ENCODE peak calls at places on chromosomes 3 and 15, in four cellular contexts. O is WTC11, Z is GM12878, R is HepG2. D is an unnamed sample.

GRCh38 chr3:46578973-46579755 is 13.1 kb upstream of the LRRC2 start:
- DNase-seq in R (peak; percentile 93), O (no peak), Z (no peak), D (no peak)

GRCh38 chr3:194269610-194270145 is 81.5 kb downstream of the CPN2 start:
- DNase-seq in R (no peak), O (peak; percentile 83), Z (no peak), D (peak; percentile 57)

GRCh38 chr15:37104413-37105392 is 4.4 kb upstream of the MEIS2 start:
- DNase-seq in Z (no peak), O (no peak), R (no peak), D (peak; percentile 20)

GRCh38 chr3:13140596-13140995 is 67.4 kb upstream of the IQSEC1 start:
- DNase-seq in Z (no peak), O (no peak), R (no peak), D (no peak)

GRCh38 chr3:159711560-159712333 is 276.9 kb upstream of the IL12A start:
- DNase-seq in R (no peak), Z (no peak), O (no peak), D (no peak)

GRCh38 chr15:70033529-70034140 is 64.1 kb downstream of the TLE3 start:
- DNase-seq in Z (no peak), O (no peak), R (no peak), D (no peak)

GRCh38 chr3:197083486-197083885 is 53.9 kb upstream of the MELTF start:
- DNase-seq in R (no peak), Z (no peak), O (no peak), D (no peak)

GRCh38 chr3:10561942-10562565 is 56.7 kb upstream of the ATP2B2 start:
- DNase-seq in Z (no peak), O (no peak), R (no peak), D (no peak)

GRCh38 chr3:159664011-159664410 is 324.6 kb upstream of the IL12A start:
- DNase-seq in R (no peak), Z (no peak), O (no peak), D (no peak)

GRCh38 chr3:13556214-13556613 is 7.3 kb downstream of the FBLN2 start:
- DNase-seq in O (no peak), R (no peak), Z (no peak), D (no peak)

GRCh38 chr3:53821631-53822068 is 24.6 kb downstream of the CHDH start:
- DNase-seq in Z (no peak), R (no peak), O (no peak), D (no peak)

GRCh38 chr3:159795776-159796175 is 192.9 kb upstream of the IL12A start:
- DNase-seq in O (no peak), Z (no peak), R (no peak), D (no peak)

GRCh38 chr15:63252292-63252691 is 25.1 kb upstream of the APH1B start:
- DNase-seq in Z (no peak), R (no peak), O (no peak), D (no peak)

GRCh38 chr3:38722760-38723568 is 73.5 kb upstream of the SCN5A start:
- DNase-seq in R (no peak), Z (no peak), O (no peak), D (no peak)

GRCh38 chr3:156432563-156432962 is 122.4 kb downstream of the SSR3 start:
- DNase-seq in Z (no peak), R (no peak), O (no peak), D (no peak)

GRCh38 chr3:167734498-167735232 is at the start of gene PDCD10:
- DNase-seq in O (peak; percentile 99), R (peak; percentile 99), Z (peak; percentile 98), D (peak; percentile 98)

GRCh38 chr3:56453027-56453426 is 15.2 kb downstream of the ERC2 start:
- DNase-seq in O (no peak), R (no peak), Z (no peak), D (no peak)

GRCh38 chr3:71629289-71630252 is 46.0 kb upstream of the FOXP1 start:
- DNase-seq in R (no peak), O (no peak), Z (no peak), D (no peak)

GRCh38 chr3:43162573-43163084 is 56.8 kb upstream of the POMGNT2 start:
- DNase-seq in Z (no peak), R (no peak), O (peak; percentile 13), D (no peak)

GRCh38 chr3:120496278-120496975 is 45.6 kb upstream of the FSTL1 start:
- DNase-seq in Z (no peak), O (no peak), R (no peak), D (no peak)

GRCh38 chr3:49263490-49263889 is 13.5 kb downstream of the C3orf62 start:
- DNase-seq in O (no peak), Z (no peak), R (no peak), D (no peak)

GRCh38 chr15:30903497-30904187 is at the start of gene FAN1:
- DNase-seq in Z (peak; percentile 77), O (peak; percentile 84), R (peak; percentile 78), D (peak; percentile 76)

GRCh38 chr3:136642714-136643113 is 109.5 kb downstream of the STAG1 start:
- DNase-seq in Z (no peak), O (no peak), R (no peak), D (peak; percentile 16)

GRCh38 chr15:81292516-81293001 is 31.4 kb downstream of the STARD5 start:
- DNase-seq in O (no peak), Z (peak; percentile 74), R (no peak), D (no peak)

GRCh38 chr15:78641876-78642275 is 866 bp upstream of the CHRNB4 start:
- DNase-seq in Z (no peak), O (no peak), R (no peak), D (no peak)

GRCh38 chr15:59150185-59150584 is 45.2 kb downstream of the CCNB2 start:
- DNase-seq in R (no peak), O (no peak), Z (no peak), D (no peak)

GRCh38 chr3:171351676-171352075 is 108.5 kb downstream of the TNIK start:
- DNase-seq in O (no peak), Z (no peak), R (no peak), D (no peak)

GRCh38 chr3:42803800-42804112 is 534 bp downstream of the HIGD1A start:
- DNase-seq in R (peak; percentile 31), O (peak; percentile 28), Z (no peak), D (no peak)

DNA sequence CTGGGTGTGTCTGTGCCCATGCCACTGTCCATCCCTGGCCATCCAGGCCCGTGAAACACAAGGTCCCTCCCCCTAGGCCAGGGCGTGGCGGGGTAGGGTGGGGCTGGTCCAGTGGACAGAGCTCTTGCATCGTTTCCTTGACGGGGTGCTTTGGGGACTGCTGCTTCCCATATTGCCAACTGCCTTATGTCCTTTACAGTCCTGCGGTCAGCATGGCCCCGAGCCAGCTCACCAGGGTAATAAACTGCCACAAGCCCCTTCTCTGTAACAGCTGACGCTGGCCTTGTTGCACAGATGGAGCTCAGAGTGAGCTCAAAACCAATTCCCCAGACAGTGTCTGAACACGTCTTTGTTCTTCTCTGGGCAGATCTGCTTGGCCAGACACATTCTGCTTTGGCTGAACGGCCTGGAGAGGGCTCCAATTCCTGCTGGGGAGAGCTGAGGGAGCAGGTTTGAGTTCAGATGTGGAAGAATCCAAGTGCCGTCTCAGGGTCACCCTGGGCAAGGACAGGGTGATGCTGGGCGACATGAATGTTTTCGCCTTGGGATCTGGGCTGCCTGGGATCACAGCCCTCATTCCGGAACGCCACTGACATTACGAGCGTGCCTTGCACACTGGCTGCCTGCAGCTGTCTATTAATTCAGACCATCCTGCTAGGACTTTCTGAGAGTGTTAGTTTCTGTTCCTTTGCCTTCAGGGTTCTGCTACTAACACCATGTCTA is 51.5 kb downstream of the RGMA start:
- DNase-seq in Z (no peak), R (no peak), O (peak; percentile 20), D (no peak)
- TF ChIP-seq NR2C2 in Z (no peak), R (no peak), O (no peak), D (no peak)

GRCh38 chr3:30320392-30320791 is 286.0 kb upstream of the TGFBR2 start:
- DNase-seq in R (no peak), Z (no peak), O (no peak), D (no peak)

GRCh38 chr3:30318110-30318509 is 288.3 kb upstream of the TGFBR2 start:
- DNase-seq in Z (no peak), O (no peak), R (no peak), D (no peak)

GRCh38 chr3:30315452-30315851 is 290.9 kb upstream of the TGFBR2 start:
- DNase-seq in R (no peak), Z (no peak), O (no peak), D (no peak)

GRCh38 chr3:30321065-30321464 is 285.3 kb upstream of the TGFBR2 start:
- DNase-seq in R (no peak), Z (no peak), O (no peak), D (no peak)

DNA sequence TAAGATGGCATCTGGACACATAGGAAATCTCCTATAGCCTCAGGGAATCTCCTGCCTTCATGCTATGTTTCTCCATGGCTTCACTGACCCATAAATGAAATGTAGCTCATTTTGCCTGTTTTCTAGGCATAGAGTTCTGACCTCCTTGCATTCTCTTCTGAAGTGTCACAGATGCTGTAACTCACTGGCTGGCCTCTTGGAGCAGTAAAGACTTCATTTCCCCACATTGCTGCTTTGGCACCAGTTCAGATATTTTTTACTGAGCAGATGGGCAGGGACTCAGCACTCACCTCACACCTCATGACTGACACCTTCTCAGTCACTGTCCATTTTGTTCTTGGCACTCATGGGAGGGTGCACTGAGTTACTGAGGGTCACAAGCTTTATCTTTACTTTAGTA is 286.7 kb upstream of the TGFBR2 start:
- DNase-seq in Z (no peak), R (peak; percentile 71), O (peak; percentile 25), D (no peak)
- TF ChIP-seq NR2C2 in Z (no peak), R (peak; percentile 11), O (no peak), D (no peak)

GRCh38 chr3:127791221-127791913 is 30.9 kb downstream of the MGLL start:
- DNase-seq in O (peak; percentile 49), Z (peak; percentile 41), R (no peak), D (peak; percentile 15)

GRCh38 chr3:127794402-127794801 is 27.9 kb downstream of the MGLL start:
- DNase-seq in R (no peak), Z (no peak), O (no peak), D (no peak)

GRCh38 chr3:127794972-127795371 is 27.3 kb downstream of the MGLL start:
- DNase-seq in R (no peak), O (no peak), Z (no peak), D (no peak)

GRCh38 chr3:127790580-127791183 is 31.6 kb downstream of the MGLL start:
- DNase-seq in R (no peak), Z (no peak), O (no peak), D (no peak)

GRCh38 chr3:127792664-127793292 is 29.5 kb downstream of the MGLL start:
- DNase-seq in R (no peak), O (no peak), Z (no peak), D (no peak)
- TF ChIP-seq NR2C2 in R (no peak), O (no peak), Z (no peak), D (no peak)

GRCh38 chr3:130725746-130726145 is 20.9 kb downstream of the PIK3R4 start:
- DNase-seq in O (no peak), R (no peak), Z (no peak), D (no peak)

GRCh38 chr3:130728037-130728436 is 18.6 kb downstream of the PIK3R4 start:
- DNase-seq in Z (no peak), R (no peak), O (no peak), D (no peak)

GRCh38 chr3:130733236-130733884 is 13.3 kb downstream of the PIK3R4 start:
- DNase-seq in Z (no peak), R (peak; percentile 42), O (no peak), D (no peak)

GRCh38 chr3:130731817-130732216 is 14.8 kb downstream of the PIK3R4 start:
- DNase-seq in O (no peak), R (no peak), Z (no peak), D (no peak)

GRCh38 chr3:130729154-130729553 is 17.5 kb downstream of the PIK3R4 start:
- DNase-seq in R (no peak), O (no peak), Z (no peak), D (no peak)
- TF ChIP-seq NR2C2 in R (no peak), O (no peak), Z (no peak), D (no peak)

GRCh38 chr3:4754180-4755086 is 224.8 kb upstream of the BHLHE40 start:
- DNase-seq in Z (peak; percentile 95), R (no peak), O (no peak), D (no peak)
- TF ChIP-seq NR2C2 in Z (no peak), R (no peak), O (no peak), D (no peak)